ENCODE peak calls at places on chromosomes 4 and X, in seven cellular contexts. H is cerebellum; L is activated CD4-positive, alpha-beta T cell treated with anti-CD3 and anti-CD28 coated beads, Interleukin-2, amount 50 U/mL, for 24 hours; M is right lobe of liver; I is BE2C; D is stimulated activated CD4-positive, alpha-beta T cell treated with anti-CD3 and anti-CD28 coated beads, Interleukin-15, amount 100 ng/mL, for 1 hour; S is psoas muscle. Y is an unnamed sample.

GRCh38 chrX:130916636-130917422 is 13.8 kb upstream of the ENOX2 start:
- DNase-seq in L (peak; percentile 3), S (peak; percentile 18), M (peak; percentile 45), H (peak; percentile 33), D (peak; percentile 2), I (peak; percentile 45), Y (no peak)

GRCh38 chr4:10926025-10926424 is 241.5 kb upstream of the CLNK start:
- DNase-seq in S (no peak), L (no peak), I (no peak), H (no peak), M (no peak), D (no peak), Y (no peak)

GRCh38 chrX:44871114-44871645 is 1.8 kb upstream of the KDM6A start:
- DNase-seq in H (peak; percentile 15), I (no peak), L (no peak), S (peak; percentile 20), D (no peak), M (peak; percentile 45), Y (peak; percentile 32)

GRCh38 chrX:111041018-111041462 is 55.0 kb upstream of the PAK3 start:
- DNase-seq in D (no peak), I (no peak), M (no peak), S (no peak), H (no peak), L (no peak), Y (no peak)

GRCh38 chr4:119240128-119240527 is 27.6 kb downstream of the USP53 start:
- DNase-seq in L (no peak), S (no peak), D (no peak), I (no peak), H (no peak), M (no peak), Y (no peak)

GRCh38 chr4:165740911-165741310 is 132.1 kb upstream of the TLL1 start:
- DNase-seq in I (no peak), S (no peak), M (no peak), L (no peak), H (peak; percentile 32), D (no peak), Y (no peak)

GRCh38 chrX:48976086-48976485 is 4.4 kb upstream of the KCND1 start:
- DNase-seq in M (no peak), H (no peak), L (no peak), S (no peak), I (no peak), D (no peak), Y (no peak)

GRCh38 chrX:42269186-42269585 is 345.8 kb upstream of the CASK start:
- DNase-seq in S (no peak), H (no peak), D (no peak), L (no peak), M (no peak), I (no peak), Y (no peak)

GRCh38 chr4:41358626-41359025 is 101.9 kb downstream of the UCHL1 start:
- DNase-seq in M (peak; percentile 73), I (peak; percentile 93), S (no peak), D (no peak), H (peak; percentile 55), L (no peak), Y (no peak)

GRCh38 chr4:141389649-141390048 is 169.0 kb downstream of the ZNF330 start:
- DNase-seq in S (no peak), H (no peak), M (no peak), D (no peak), L (no peak), I (no peak), Y (no peak)

GRCh38 chr4:11399461-11399971 is 29.2 kb downstream of the HS3ST1 start:
- DNase-seq in H (no peak), D (no peak), I (no peak), L (no peak), M (no peak), S (no peak), Y (peak; percentile 79)

GRCh38 chr4:73309211-73309610 is 50.6 kb upstream of the ANKRD17 start:
- DNase-seq in D (no peak), I (no peak), M (no peak), H (no peak), L (no peak), S (no peak), Y (no peak)

GRCh38 chrX:16462912-16463311 is 187.0 kb upstream of the S100G start:
- DNase-seq in D (no peak), S (no peak), H (peak; percentile 14), M (no peak), L (no peak), I (no peak), Y (no peak)

GRCh38 chrX:7789200-7789599 is 53.8 kb upstream of the VCX start:
- DNase-seq in D (no peak), S (no peak), H (no peak), L (no peak), I (no peak), M (peak; percentile 45), Y (no peak)

GRCh38 chrX:112738347-112739033 is 58.8 kb upstream of the LHFPL1 start:
- DNase-seq in D (no peak), S (no peak), I (no peak), H (no peak), M (no peak), L (no peak), Y (no peak)

GRCh38 chrX:11664211-11664888 is 1.4 kb downstream of the ARHGAP6 start:
- DNase-seq in I (no peak), H (no peak), S (peak; percentile 13), D (no peak), M (no peak), L (no peak), Y (peak; percentile 44)

GRCh38 chr4:75671802-75672421 is 1.3 kb downstream of the G3BP2 start:
- DNase-seq in I (no peak), M (no peak), L (no peak), D (no peak), S (no peak), H (no peak), Y (no peak)

GRCh38 chrX:71911731-71912050 is 1.0 kb downstream of the NHSL2 start:
- DNase-seq in D (no peak), L (no peak), M (no peak), I (peak; percentile 4), H (peak; percentile 24), S (peak; percentile 17), Y (no peak)

GRCh38 chr4:169286562-169287301 is 16.0 kb upstream of the SH3RF1 start:
- DNase-seq in D (no peak), S (no peak), H (no peak), L (no peak), M (no peak), I (peak; percentile 18), Y (no peak)

GRCh38 chr4:101953949-101954348 is 163.4 kb downstream of the BANK1 start:
- DNase-seq in I (no peak), M (no peak), L (no peak), H (no peak), D (no peak), S (no peak), Y (no peak)

GRCh38 chrX:139290310-139290709 is 240.2 kb upstream of the F9 start:
- DNase-seq in D (no peak), H (no peak), I (no peak), M (no peak), S (no peak), L (no peak), Y (no peak)

GRCh38 chr4:184895012-184895795 is 69.4 kb upstream of the ACSL1 start:
- DNase-seq in H (no peak), M (peak; percentile 65), S (no peak), D (no peak), L (no peak), I (no peak), Y (no peak)

GRCh38 chr4:24003926-24004325 is 114.1 kb upstream of the PPARGC1A start:
- DNase-seq in H (no peak), M (no peak), L (no peak), I (no peak), S (no peak), D (no peak), Y (no peak)